ENCODE peak calls at places on chromosomes 16 and 17, in four cellular contexts. P, Q, G and I are unnamed samples.

GRCh38 chr16:69531988-69532387 is 33.8 kb upstream of the NFAT5 start:
- DNase-seq in P (no peak), Q (no peak), G (no peak), I (no peak)

GRCh38 chr17:10270258-10270657 is 71.9 kb upstream of the GAS7 start:
- DNase-seq in P (no peak), Q (no peak), G (no peak), I (no peak)

GRCh38 chr17:40901981-40902862 is 17.2 kb upstream of the KRT20 start:
- DNase-seq in P (no peak), Q (no peak), G (no peak), I (peak)

GRCh38 chr16:17749706-17750105 is 278.9 kb upstream of the XYLT1 start:
- DNase-seq in P (no peak), Q (no peak), G (no peak), I (no peak)

GRCh38 chr16:29290631-29291247 is 115.8 kb downstream of the NPIPB11 start:
- DNase-seq in P (peak), Q (peak), G (peak), I (peak)

GRCh38 chr17:47267354-47267828 is 13.8 kb downstream of the ITGB3 start:
- DNase-seq in P (no peak), Q (peak), G (no peak), I (no peak)

GRCh38 chr16:88456356-88457292 is 3.5 kb downstream of the ZFPM1 start:
- DNase-seq in P (no peak), Q (no peak), G (no peak), I (no peak)

GRCh38 chr17:33469411-33469810 is 176.3 kb upstream of the ASIC2 start:
- DNase-seq in P (no peak), Q (no peak), G (no peak), I (no peak)

GRCh38 chr16:1167276-1168107 is 14.6 kb downstream of the CACNA1H start:
- DNase-seq in P (no peak), Q (peak), G (no peak), I (no peak)

GRCh38 chr16:49337814-49338350 is 35.7 kb upstream of the C16orf78 start:
- DNase-seq in P (no peak), Q (no peak), G (peak), I (no peak)

GRCh38 chr16:53864819-53865491 is 161.0 kb downstream of the FTO start:
- DNase-seq in P (no peak), Q (peak), G (no peak), I (no peak)

GRCh38 chr17:14080847-14081251 is 11.5 kb downstream of the COX10 start:
- DNase-seq in P (no peak), Q (no peak), G (no peak), I (peak)

GRCh38 chr16:56643080-56643778 is 4.8 kb downstream of the MT1A start:
- DNase-seq in P (peak), Q (peak), G (peak), I (peak)

GRCh38 chr16:88737298-88738166 is 31.2 kb downstream of the CTU2 start:
- DNase-seq in P (peak), Q (peak), G (peak), I (peak)

GRCh38 chr16:28063047-28063521 is 430 bp downstream of the GSG1L start:
- DNase-seq in P (no peak), Q (peak), G (no peak), I (no peak)

GRCh38 chr16:297832-298231 is 14.9 kb downstream of the PDIA2 start:
- DNase-seq in P (no peak), Q (no peak), G (no peak), I (no peak)

GRCh38 chr16:84844049-84844350 is 24.2 kb downstream of the CRISPLD2 start:
- DNase-seq in P (no peak), Q (no peak), G (peak), I (no peak)

GRCh38 chr17:1737531-1738291 is 5.0 kb upstream of the SERPINF2 start:
- DNase-seq in P (peak), Q (no peak), G (no peak), I (no peak)

GRCh38 chr17:77163001-77163400 is 22.2 kb downstream of the SEC14L1 start:
- DNase-seq in P (no peak), Q (no peak), G (no peak), I (no peak)

GRCh38 chr16:46859719-46860152 is 24.4 kb upstream of the GPT2 start:
- DNase-seq in P (no peak), Q (peak), G (no peak), I (peak)

GRCh38 chr17:47013341-47013740 is 34.3 kb upstream of the RPRML start:
- DNase-seq in P (no peak), Q (peak), G (no peak), I (no peak)

GRCh38 chr16:47519037-47519436 is 57.9 kb downstream of the PHKB start:
- DNase-seq in P (no peak), Q (peak), G (no peak), I (no peak)

GRCh38 chr17:3799181-3799627 is 1.8 kb downstream of the ITGAE start:
- DNase-seq in P (no peak), Q (no peak), G (no peak), I (no peak)

DNA sequence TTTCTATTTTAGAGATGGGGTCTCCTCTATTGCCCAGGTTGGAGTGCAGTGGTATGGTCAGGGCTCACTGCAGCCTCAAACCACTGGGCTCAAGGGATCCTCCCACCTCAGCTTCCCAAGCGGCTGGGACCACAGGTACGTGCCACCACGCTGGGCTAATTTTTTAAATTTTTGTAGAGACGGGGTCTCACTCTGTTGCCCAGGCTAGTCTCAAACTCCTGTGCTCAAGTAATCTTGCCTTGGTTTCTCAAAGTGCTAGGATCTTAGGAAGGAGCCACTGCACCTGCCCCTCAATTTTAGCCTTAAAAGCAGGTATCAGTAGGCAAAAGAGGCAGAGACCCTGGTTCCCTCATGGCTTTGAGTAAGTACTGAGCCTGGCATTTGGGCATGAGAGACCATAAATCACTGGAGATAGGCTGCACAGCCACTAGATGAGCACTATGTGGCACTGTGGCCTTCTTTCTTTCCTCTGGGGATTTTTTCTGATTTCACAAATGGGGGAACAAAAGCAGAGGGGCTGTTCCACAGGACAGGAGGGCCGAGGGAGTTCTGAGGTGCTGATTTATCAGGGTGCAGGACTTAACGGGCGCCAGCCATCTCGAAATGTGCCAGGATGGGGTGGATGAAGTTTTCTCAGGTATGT is 82.2 kb downstream of the PLXDC1 start:
- DNase-seq in P (no peak), Q (peak), G (no peak), I (no peak)
- TF ChIP-seq CTCF in P (peak), Q (peak), G (peak), I (peak)

DNA sequence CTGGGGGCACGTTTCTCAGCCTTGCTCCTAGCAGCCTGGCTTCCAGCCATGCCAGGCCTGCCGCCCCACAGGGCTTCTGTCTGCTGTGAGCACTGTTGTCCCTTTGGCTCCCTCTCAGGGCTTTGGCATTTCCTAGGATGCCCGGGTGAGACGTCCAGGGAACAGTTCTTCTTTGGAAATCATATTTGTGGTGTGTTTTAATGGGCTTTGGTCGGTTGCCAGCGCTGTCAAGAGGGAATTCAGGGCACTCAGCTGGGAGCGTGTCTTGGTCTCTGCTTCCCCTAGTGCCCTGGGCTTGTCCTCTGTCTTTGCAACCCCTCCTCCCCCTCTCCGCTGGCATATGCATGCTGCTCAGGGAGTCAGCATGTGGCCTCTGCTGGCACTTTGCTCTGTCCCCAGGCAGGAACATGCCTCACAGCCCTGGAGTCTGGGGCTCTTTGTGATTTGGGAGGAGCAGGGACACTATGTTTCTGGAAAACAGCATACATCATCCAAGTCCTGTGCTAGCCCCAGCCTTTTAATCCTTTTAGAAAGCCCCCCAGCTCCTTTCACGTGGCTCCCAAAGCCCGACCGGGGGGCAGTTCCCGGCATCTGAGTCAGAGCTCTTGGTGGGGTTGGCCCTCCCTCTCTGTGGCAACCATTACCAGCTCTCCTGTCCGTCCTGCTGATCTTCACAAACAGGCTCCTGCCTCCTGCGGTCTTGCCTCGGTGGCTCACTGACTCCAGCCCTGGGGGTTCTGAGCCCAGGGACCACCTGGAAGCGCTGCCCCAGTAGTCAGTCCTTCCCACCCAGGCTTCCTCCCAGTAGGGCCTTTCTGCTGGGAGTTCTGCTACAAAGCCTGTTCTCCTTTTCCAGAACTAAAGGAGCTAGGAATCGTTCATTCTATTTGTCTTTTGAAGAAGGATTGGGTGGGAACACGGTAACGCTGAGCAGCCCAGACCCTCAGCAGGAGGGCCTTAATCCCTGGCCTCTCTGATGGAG is 26.7 kb downstream of the SAP30BP start:
- DNase-seq in P (peak), Q (peak), G (peak), I (no peak)
- H3K27ac ChIP-seq in P (no peak), Q (peak), G (peak), I (no peak)

DNA sequence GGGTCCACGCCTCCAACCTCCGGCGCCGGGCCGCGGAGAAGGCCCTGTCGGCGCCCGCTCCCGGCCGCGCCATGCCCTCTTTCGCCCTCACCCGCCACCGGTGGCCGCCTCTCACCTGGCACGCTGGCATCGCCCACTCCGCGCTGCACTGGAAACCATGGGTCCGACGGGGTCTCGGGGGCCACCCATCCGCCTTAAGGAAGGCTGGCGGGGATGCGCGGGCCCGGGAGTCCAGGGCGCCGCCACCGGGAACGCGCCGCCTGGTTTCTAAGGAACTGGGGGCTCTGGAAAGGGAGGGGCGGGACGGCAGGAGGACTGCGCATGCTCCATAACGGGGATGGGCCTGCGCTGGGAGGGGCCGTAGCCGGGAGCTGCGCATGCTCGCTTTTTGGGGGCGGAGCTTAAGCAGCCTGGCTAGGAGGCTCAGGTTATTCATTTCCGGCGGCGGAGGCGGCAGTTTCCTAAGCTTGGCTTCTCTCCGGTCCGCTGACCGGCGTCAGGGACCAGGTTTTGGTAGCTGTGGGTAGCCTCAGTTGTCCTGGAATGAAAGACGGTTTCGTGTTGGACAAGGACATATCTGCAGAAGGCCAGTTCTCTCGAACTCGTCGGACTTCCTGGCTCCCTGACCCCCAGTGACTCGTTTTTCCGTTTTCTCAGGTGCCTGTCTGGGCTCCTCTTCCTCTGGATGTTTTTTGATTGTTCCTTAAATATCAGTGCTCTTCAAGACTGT is at the start of gene GFOD2:
- DNase-seq in P (peak), Q (peak), G (peak), I (peak)
- TF ChIP-seq CTCF in P (no peak), Q (no peak), G (no peak), I (no peak)

GRCh38 chr17:82780981-82781893 is 29.4 kb downstream of the TBCD start:
- DNase-seq in P (no peak), Q (no peak), G (no peak), I (no peak)

GRCh38 chr17:82782657-82783207 is 30.9 kb downstream of the TBCD start:
- DNase-seq in P (no peak), Q (no peak), G (no peak), I (no peak)

GRCh38 chr17:82781894-82782274 is 30.0 kb downstream of the TBCD start:
- DNase-seq in P (peak), Q (peak), G (peak), I (peak)

GRCh38 chr17:82779541-82779940 is 27.7 kb downstream of the TBCD start:
- DNase-seq in P (no peak), Q (no peak), G (no peak), I (no peak)

DNA sequence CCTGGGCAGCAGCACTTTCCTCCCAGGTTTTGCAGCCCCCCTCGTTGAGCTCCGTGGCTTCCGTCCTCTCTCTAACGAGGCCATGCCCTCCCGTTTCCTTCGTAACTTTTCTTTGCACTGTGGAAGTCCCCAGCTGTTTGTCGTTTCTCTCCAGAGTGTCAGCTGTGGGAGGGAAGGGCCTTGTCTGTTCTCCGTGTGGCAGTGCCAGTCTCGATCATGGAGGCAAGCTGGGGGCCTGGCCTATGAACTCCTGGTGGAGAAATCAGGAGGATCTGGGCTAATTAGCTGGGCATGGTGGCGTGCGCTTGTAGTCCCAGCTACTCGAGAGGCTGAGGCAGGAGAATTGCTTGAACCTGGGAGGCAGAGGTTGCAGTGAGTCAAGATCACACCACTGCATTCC is 28.3 kb downstream of the TBCD start:
- DNase-seq in P (no peak), Q (no peak), G (no peak), I (no peak)
- H3K27ac ChIP-seq in P (no peak), Q (no peak), G (no peak), I (no peak)